ENCODE peak calls at places on chromosomes 11 and 22, in four cellular contexts. Y, L, P and G are unnamed samples. For H3K27me3 and H3K9me3, the result is how much of the 10 kb centered on the place peaks cover.

GRCh38 chr11:68014157-68014965 is 4.2 kb downstream of the ALDH3B1 start:
- DNase-seq in P (peak), Y (no peak), L (peak), G (no peak)

GRCh38 chr11:69870772-69871171 is 51.6 kb upstream of the FGF3 start:
- DNase-seq in L (no peak), Y (no peak), P (no peak), G (no peak)

GRCh38 chr11:112961146-112961668 is at the start of gene NCAM1:
- DNase-seq in Y (peak), P (peak), L (peak), G (no peak)

GRCh38 chr11:66715346-66716085 is 13.5 kb downstream of the SPTBN2 start:
- DNase-seq in Y (no peak), L (no peak), P (peak), G (no peak)

GRCh38 chr22:27380826-27381225 is 420.7 kb downstream of the MN1 start:
- DNase-seq in L (no peak), P (no peak), Y (no peak), G (no peak)

GRCh38 chr22:30025187-30025586 is 55.1 kb upstream of the HORMAD2 start:
- DNase-seq in Y (no peak), P (no peak), L (no peak), G (no peak)

GRCh38 chr11:86674965-86675364 is 2.5 kb upstream of the ME3 start:
- DNase-seq in Y (no peak), L (no peak), P (no peak), G (no peak)

GRCh38 chr11:63907808-63908530 is 9.0 kb downstream of the RCOR2 start:
- DNase-seq in L (no peak), Y (peak), P (no peak), G (no peak)

GRCh38 chr11:63017306-63017974 is 1.8 kb upstream of the SLC22A8 start:
- DNase-seq in L (no peak), P (no peak), Y (peak), G (no peak)

GRCh38 chr11:84498016-84498415 is 1129.1 kb downstream of the DLG2 start:
- DNase-seq in P (no peak), L (no peak), Y (peak), G (no peak)

GRCh38 chr11:57456960-57457642 is 3.2 kb upstream of the RTN4RL2 start:
- DNase-seq in L (peak), P (peak), Y (peak), G (peak)

GRCh38 chr22:41308054-41308453 is 6.7 kb downstream of the ZC3H7B start:
- DNase-seq in P (no peak), L (no peak), Y (no peak), G (no peak)

GRCh38 chr11:46380340-46381045 is 976 bp upstream of the MDK start:
- DNase-seq in Y (peak), P (peak), L (peak), G (peak)

GRCh38 chr22:48333323-48333763 is 1494.3 kb downstream of the BRD1 start:
- DNase-seq in P (no peak), L (no peak), Y (no peak), G (no peak)
- H3K27me3 ChIP-seq in P (under half), L (under half), Y (under half), G (under half)

GRCh38 chr11:35488117-35488516 is 37.3 kb downstream of the PAMR1 start:
- DNase-seq in P (no peak), L (no peak), Y (no peak), G (no peak)
- H3K9me3 ChIP-seq in P (under half), L (under half), Y (under half), G (under half)

GRCh38 chr11:74949748-74950127 is 672 bp downstream of the SPCS2 start:
- DNase-seq in L (no peak), Y (no peak), P (no peak), G (no peak)
- H3K27ac ChIP-seq in L (peak), Y (peak), P (peak), G (peak)

GRCh38 chr22:18999416-18999815 is 63.3 kb upstream of the PRODH start:
- DNase-seq in Y (no peak), P (no peak), L (no peak), G (no peak)
- H3K27me3 ChIP-seq in Y (under half), P (under half), L (under half), G (under half)